ENCODE peak calls at places on chromosomes 16 and 17, in eight cellular contexts. C is epithelial cell of esophagus, I is endodermal cell, Y is breast epithelium, W is mucosa of descending colon, S is cardiac muscle cell, O is fibroblast of pulmonary artery, R is AG09309. M is an unnamed sample.

GRCh38 chr17:37385439-37385990 is 9.7 kb downstream of the C17orf78 start:
- DNase-seq in C (no peak), I (no peak), Y (no peak), W (no peak), S (no peak), O (no peak), R (no peak), M (no peak)

GRCh38 chr16:71882505-71883192 is 1.3 kb downstream of the ZNF821 start:
- DNase-seq in C (peak), I (peak), Y (no peak), W (no peak), S (peak), O (peak), R (no peak), M (peak)

GRCh38 chr17:35257080-35257701 is 14.3 kb downstream of the SLFN5 start:
- DNase-seq in C (peak), I (peak), Y (peak), W (peak), S (peak), O (peak), R (no peak), M (peak)

GRCh38 chr17:45048795-45049563 is 2.5 kb downstream of the DCAKD start:
- DNase-seq in C (no peak), I (no peak), Y (no peak), W (no peak), S (no peak), O (no peak), R (no peak), M (no peak)

GRCh38 chr16:67560827-67561342 is 1.4 kb upstream of the CTCF start:
- DNase-seq in C (no peak), I (no peak), Y (no peak), W (no peak), S (no peak), O (no peak), R (no peak), M (no peak)

GRCh38 chr17:75876938-75877751 is 1.2 kb downstream of the TRIM47 start:
- DNase-seq in C (peak), I (peak), Y (peak), W (peak), S (peak), O (peak), R (peak), M (peak)

GRCh38 chr17:345992-346785 is 6.4 kb downstream of the RPH3AL start:
- DNase-seq in C (no peak), I (no peak), Y (no peak), W (no peak), S (no peak), O (no peak), R (no peak), M (no peak)

GRCh38 chr16:88368994-88369393 is 13.8 kb upstream of the ZNF469 start:
- DNase-seq in C (no peak), I (no peak), Y (no peak), W (no peak), S (no peak), O (no peak), R (no peak), M (no peak)

GRCh38 chr17:75238684-75239191 is 22.7 kb downstream of the GGA3 start:
- DNase-seq in C (peak), I (peak), Y (no peak), W (peak), S (peak), O (peak), R (no peak), M (no peak)

GRCh38 chr16:262121-262745 is 13.5 kb downstream of the RGS11 start:
- DNase-seq in C (no peak), I (no peak), Y (no peak), W (no peak), S (no peak), O (no peak), R (no peak), M (no peak)

GRCh38 chr16:89103156-89103555 is 9.5 kb downstream of the ACSF3 start:
- DNase-seq in C (no peak), I (no peak), Y (no peak), W (peak), S (no peak), O (no peak), R (no peak), M (no peak)

GRCh38 chr16:75095204-75095621 is 21.4 kb downstream of the LDHD start:
- DNase-seq in C (no peak), I (peak), Y (no peak), W (peak), S (no peak), O (no peak), R (no peak), M (no peak)

GRCh38 chr17:82871056-82871775 is 31.4 kb upstream of the ZNF750 start:
- DNase-seq in C (peak), I (no peak), Y (no peak), W (peak), S (no peak), O (no peak), R (no peak), M (no peak)

GRCh38 chr17:6574689-6575595 is 18.6 kb upstream of the PITPNM3 start:
- DNase-seq in C (peak), I (peak), Y (no peak), W (peak), S (peak), O (peak), R (no peak), M (peak)

GRCh38 chr16:63575031-63575430 is 1538.8 kb upstream of the CDH8 start:
- DNase-seq in C (no peak), I (no peak), Y (no peak), W (no peak), S (peak), O (no peak), R (no peak), M (no peak)

GRCh38 chr17:1413281-1413791 is 13.3 kb upstream of the YWHAE start:
- DNase-seq in C (peak), I (no peak), Y (no peak), W (no peak), S (peak), O (peak), R (no peak), M (peak)

GRCh38 chr17:18250259-18250658 is 8.3 kb downstream of the FLII start:
- DNase-seq in C (peak), I (no peak), Y (no peak), W (peak), S (no peak), O (no peak), R (no peak), M (no peak)

GRCh38 chr16:62190426-62190825 is 154.2 kb upstream of the CDH8 start:
- DNase-seq in C (peak), I (no peak), Y (no peak), W (no peak), S (peak), O (no peak), R (no peak), M (peak)

GRCh38 chr17:66169839-66170238 is 22.1 kb downstream of the CEP112 start:
- DNase-seq in C (no peak), I (no peak), Y (no peak), W (no peak), S (no peak), O (no peak), R (no peak), M (no peak)

GRCh38 chr16:85170066-85171003 is 58.1 kb upstream of the CIBAR2 start:
- DNase-seq in C (no peak), I (no peak), Y (no peak), W (no peak), S (no peak), O (no peak), R (no peak), M (no peak)

GRCh38 chr16:82960923-82961322 is 334.2 kb downstream of the CDH13 start:
- DNase-seq in C (no peak), I (no peak), Y (no peak), W (no peak), S (no peak), O (no peak), R (no peak), M (no peak)

GRCh38 chr17:80893604-80894438 is 97.8 kb upstream of the CHMP6 start:
- DNase-seq in C (no peak), I (no peak), Y (no peak), W (no peak), S (no peak), O (no peak), R (no peak), M (no peak)

GRCh38 chr17:40038882-40039513 is 15.2 kb downstream of the MED24 start:
- DNase-seq in C (peak), I (peak), Y (peak), W (no peak), S (peak), O (peak), R (peak), M (peak)

GRCh38 chr17:79023180-79023705 is 726 bp upstream of the C1QTNF1 start:
- DNase-seq in C (no peak), I (no peak), Y (no peak), W (no peak), S (peak), O (peak), R (no peak), M (no peak)

GRCh38 chr17:81387235-81388060 is 7.8 kb upstream of the BAHCC1 start:
- DNase-seq in C (no peak), I (peak), Y (no peak), W (peak), S (peak), O (peak), R (no peak), M (no peak)

DNA sequence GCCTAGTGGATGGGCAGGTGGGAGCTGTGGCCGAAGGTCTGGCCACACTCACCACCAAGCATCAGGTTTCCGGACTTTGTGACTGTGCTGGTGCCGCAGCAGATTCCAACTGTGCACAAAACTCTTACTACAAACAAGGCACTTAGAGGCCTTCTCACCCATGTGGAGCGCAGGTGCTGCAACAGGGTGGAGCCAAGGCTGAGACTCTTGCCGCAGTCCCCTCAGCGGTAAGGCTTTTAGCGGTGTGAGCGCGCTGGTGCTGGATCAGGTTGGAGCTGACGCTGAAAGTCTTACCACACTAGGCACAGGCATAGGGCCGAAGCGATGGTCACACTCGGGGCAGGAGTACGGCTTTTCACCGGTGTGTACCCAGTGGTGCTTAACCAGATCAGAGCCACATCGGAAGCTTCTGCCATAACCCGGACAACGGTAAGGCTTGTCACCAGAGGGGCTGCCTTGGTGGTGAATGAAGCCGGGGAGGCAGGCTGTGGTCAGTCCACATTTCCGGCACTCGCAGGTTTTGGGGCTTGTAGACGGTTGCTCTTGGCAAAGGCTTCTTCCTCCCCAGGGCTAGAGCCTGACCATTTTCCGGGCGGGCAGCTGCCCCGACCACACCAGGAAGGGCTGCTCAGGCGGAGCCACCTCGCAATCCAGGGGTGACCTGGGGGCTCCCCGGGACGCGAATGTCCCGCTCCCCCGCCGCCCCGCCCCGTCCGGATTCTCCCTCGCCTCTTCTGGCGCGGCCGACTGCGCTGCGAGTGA is 1.0 kb upstream of the ARMC5 start:
- DNase-seq in C (peak), I (peak), Y (no peak), W (peak), S (peak), O (peak), R (no peak), M (no peak)
- TF ChIP-seq CTCF in C (no peak), I (no peak), Y (no peak), W (peak), S (no peak), O (peak), R (peak), M (peak)

GRCh38 chr16:80174416-80174815 is 366.4 kb upstream of the DYNLRB2 start:
- DNase-seq in C (peak), I (no peak), Y (no peak), W (no peak), S (peak), O (peak), R (peak), M (no peak)
- H3K4me3 ChIP-seq in C (no peak), I (no peak), Y (no peak), W (no peak), S (no peak), O (no peak), R (no peak), M (no peak)

DNA sequence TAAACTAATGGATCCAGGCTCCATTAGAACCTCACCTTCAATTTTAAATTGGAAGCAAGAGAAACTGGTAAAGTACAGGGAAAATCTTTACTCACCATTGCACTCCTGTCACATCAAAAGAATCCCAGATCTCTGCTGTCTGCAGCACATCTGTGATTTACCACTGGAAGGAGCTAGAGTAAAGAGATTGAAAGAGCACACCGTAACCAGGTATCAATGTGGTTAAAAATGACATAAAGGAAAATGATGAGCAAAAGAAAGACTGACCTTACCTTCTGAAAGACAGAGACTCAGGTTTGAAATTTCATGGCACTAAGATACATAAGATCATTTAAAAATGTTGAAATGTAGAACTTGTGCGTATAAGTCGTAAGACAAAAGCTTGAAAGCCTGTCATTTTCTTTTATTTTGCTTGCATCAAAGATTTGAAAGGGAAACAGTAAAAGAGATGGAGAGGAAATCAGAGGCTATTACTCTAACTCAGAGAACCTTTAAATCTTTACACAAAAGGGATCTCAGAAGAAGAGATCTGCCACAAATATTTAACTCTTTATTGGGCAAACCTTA is 678.2 kb upstream of the GOT2 start:
- DNase-seq in C (peak), I (no peak), Y (no peak), W (no peak), S (no peak), O (no peak), R (no peak), M (no peak)
- TF ChIP-seq CTCF in C (peak), I (peak), Y (no peak), W (no peak), S (no peak), O (no peak), R (peak), M (peak)

GRCh38 chr16:1978476-1979120 is 2.7 kb downstream of the NOXO1 start:
- DNase-seq in C (no peak), I (no peak), Y (no peak), W (peak), S (no peak), O (no peak), R (no peak), M (no peak)
- H3K4me3 ChIP-seq in C (peak), I (no peak), Y (peak), W (no peak), S (no peak), O (no peak), R (no peak), M (no peak)